ENCODE peak calls at places on chromosome 14, in nine cellular contexts. One of them, this sample, is unnamed. For H3K36me3, the result is how much of the 10 kb centered on the place peaks cover.

GRCh38 chr14:75315143-75315542 is 36.5 kb downstream of the FOS start:
- DNase-seq in upper lobe of right lung: no peak
- DNase-seq in CD4-positive, CD25-positive, alpha-beta regulatory T cell: no peak
- DNase-seq in cardiac muscle cell: peak
- DNase-seq in ovary: no peak
- DNase-seq in lower lobe of right lung: no peak
- DNase-seq in adrenal gland: peak
- DNase-seq in aorta: no peak
- DNase-seq in testis: peak
- DNase-seq in this sample: no peak

GRCh38 chr14:54278087-54278486 is 118.7 kb upstream of the CDKN3 start:
- DNase-seq in CD4-positive, CD25-positive, alpha-beta regulatory T cell: no peak
- DNase-seq in aorta: no peak
- DNase-seq in lower lobe of right lung: no peak
- DNase-seq in adrenal gland: no peak
- DNase-seq in cardiac muscle cell: peak
- DNase-seq in ovary: no peak
- DNase-seq in upper lobe of right lung: no peak
- DNase-seq in testis: no peak
- DNase-seq in this sample: no peak

GRCh38 chr14:60276347-60276746 is 27.3 kb downstream of the PPM1A start:
- DNase-seq in testis: no peak
- DNase-seq in cardiac muscle cell: peak
- DNase-seq in adrenal gland: no peak
- DNase-seq in lower lobe of right lung: no peak
- DNase-seq in ovary: no peak
- DNase-seq in aorta: no peak
- DNase-seq in CD4-positive, CD25-positive, alpha-beta regulatory T cell: no peak
- DNase-seq in upper lobe of right lung: no peak
- DNase-seq in this sample: no peak

GRCh38 chr14:70919774-70920173 is 12.5 kb downstream of the PCNX1 start:
- DNase-seq in aorta: no peak
- DNase-seq in lower lobe of right lung: no peak
- DNase-seq in CD4-positive, CD25-positive, alpha-beta regulatory T cell: no peak
- DNase-seq in adrenal gland: no peak
- DNase-seq in ovary: no peak
- DNase-seq in upper lobe of right lung: no peak
- DNase-seq in cardiac muscle cell: peak
- DNase-seq in testis: no peak
- DNase-seq in this sample: no peak

GRCh38 chr14:100885196-100886030 is 18.1 kb downstream of the RTL1 start:
- DNase-seq in ovary: no peak
- DNase-seq in CD4-positive, CD25-positive, alpha-beta regulatory T cell: no peak
- DNase-seq in lower lobe of right lung: no peak
- DNase-seq in aorta: no peak
- DNase-seq in testis: no peak
- DNase-seq in adrenal gland: no peak
- DNase-seq in cardiac muscle cell: peak
- DNase-seq in upper lobe of right lung: peak
- DNase-seq in this sample: no peak

GRCh38 chr14:94334837-94335236 is 11.7 kb upstream of the SERPINA6 start:
- DNase-seq in testis: no peak
- DNase-seq in upper lobe of right lung: no peak
- DNase-seq in lower lobe of right lung: no peak
- DNase-seq in CD4-positive, CD25-positive, alpha-beta regulatory T cell: no peak
- DNase-seq in cardiac muscle cell: no peak
- DNase-seq in ovary: no peak
- DNase-seq in adrenal gland: no peak
- DNase-seq in aorta: no peak
- DNase-seq in this sample: no peak

GRCh38 chr14:76133103-76133502 is 18.6 kb upstream of the GPATCH2L start:
- DNase-seq in CD4-positive, CD25-positive, alpha-beta regulatory T cell: no peak
- DNase-seq in adrenal gland: peak
- DNase-seq in ovary: no peak
- DNase-seq in testis: no peak
- DNase-seq in cardiac muscle cell: peak
- DNase-seq in lower lobe of right lung: no peak
- DNase-seq in aorta: no peak
- DNase-seq in upper lobe of right lung: no peak
- DNase-seq in this sample: no peak

GRCh38 chr14:61184117-61184516 is 97.0 kb downstream of the TMEM30B start:
- DNase-seq in cardiac muscle cell: peak
- DNase-seq in upper lobe of right lung: no peak
- DNase-seq in ovary: no peak
- DNase-seq in aorta: no peak
- DNase-seq in lower lobe of right lung: no peak
- DNase-seq in testis: no peak
- DNase-seq in CD4-positive, CD25-positive, alpha-beta regulatory T cell: no peak
- DNase-seq in adrenal gland: no peak
- DNase-seq in this sample: no peak

GRCh38 chr14:50763386-50764007 is 67.5 kb downstream of the NIN start:
- DNase-seq in aorta: no peak
- DNase-seq in ovary: no peak
- DNase-seq in adrenal gland: no peak
- DNase-seq in upper lobe of right lung: no peak
- DNase-seq in lower lobe of right lung: no peak
- DNase-seq in cardiac muscle cell: peak
- DNase-seq in testis: no peak
- DNase-seq in CD4-positive, CD25-positive, alpha-beta regulatory T cell: no peak
- DNase-seq in this sample: no peak

GRCh38 chr14:78154827-78155226 is 15.3 kb upstream of the NRXN3 start:
- DNase-seq in ovary: no peak
- DNase-seq in cardiac muscle cell: no peak
- DNase-seq in CD4-positive, CD25-positive, alpha-beta regulatory T cell: no peak
- DNase-seq in testis: no peak
- DNase-seq in adrenal gland: no peak
- DNase-seq in aorta: no peak
- DNase-seq in lower lobe of right lung: no peak
- DNase-seq in upper lobe of right lung: no peak
- DNase-seq in this sample: no peak

GRCh38 chr14:88179725-88180124 is 143.3 kb downstream of the KCNK10 start:
- DNase-seq in CD4-positive, CD25-positive, alpha-beta regulatory T cell: no peak
- DNase-seq in ovary: no peak
- DNase-seq in adrenal gland: no peak
- DNase-seq in aorta: no peak
- DNase-seq in testis: no peak
- DNase-seq in upper lobe of right lung: no peak
- DNase-seq in cardiac muscle cell: no peak
- DNase-seq in lower lobe of right lung: no peak
- DNase-seq in this sample: no peak

GRCh38 chr14:61898568-61898967 is 136.3 kb downstream of the SNAPC1 start:
- DNase-seq in cardiac muscle cell: no peak
- DNase-seq in lower lobe of right lung: no peak
- DNase-seq in adrenal gland: no peak
- DNase-seq in testis: no peak
- DNase-seq in upper lobe of right lung: no peak
- DNase-seq in CD4-positive, CD25-positive, alpha-beta regulatory T cell: no peak
- DNase-seq in ovary: no peak
- DNase-seq in aorta: no peak
- DNase-seq in this sample: no peak

GRCh38 chr14:53011053-53011462 is 60.2 kb upstream of the FERMT2 start:
- DNase-seq in ovary: peak
- DNase-seq in lower lobe of right lung: peak
- DNase-seq in cardiac muscle cell: peak
- DNase-seq in upper lobe of right lung: no peak
- DNase-seq in testis: peak
- DNase-seq in adrenal gland: peak
- DNase-seq in aorta: peak
- DNase-seq in CD4-positive, CD25-positive, alpha-beta regulatory T cell: no peak
- DNase-seq in this sample: peak

GRCh38 chr14:32507029-32507984 is 178.2 kb downstream of the AKAP6 start:
- DNase-seq in adrenal gland: peak
- DNase-seq in lower lobe of right lung: no peak
- DNase-seq in upper lobe of right lung: no peak
- DNase-seq in CD4-positive, CD25-positive, alpha-beta regulatory T cell: no peak
- DNase-seq in aorta: no peak
- DNase-seq in testis: no peak
- DNase-seq in cardiac muscle cell: peak
- DNase-seq in ovary: no peak
- DNase-seq in this sample: no peak
- H3K27ac ChIP-seq in adrenal gland: no peak
- H3K27ac ChIP-seq in lower lobe of right lung: no peak
- H3K27ac ChIP-seq in upper lobe of right lung: no peak
- H3K27ac ChIP-seq in CD4-positive, CD25-positive, alpha-beta regulatory T cell: no peak
- H3K27ac ChIP-seq in aorta: peak
- H3K27ac ChIP-seq in testis: no peak
- H3K27ac ChIP-seq in cardiac muscle cell: no peak
- H3K27ac ChIP-seq in ovary: no peak
- H3K27ac ChIP-seq in this sample: no peak

DNA sequence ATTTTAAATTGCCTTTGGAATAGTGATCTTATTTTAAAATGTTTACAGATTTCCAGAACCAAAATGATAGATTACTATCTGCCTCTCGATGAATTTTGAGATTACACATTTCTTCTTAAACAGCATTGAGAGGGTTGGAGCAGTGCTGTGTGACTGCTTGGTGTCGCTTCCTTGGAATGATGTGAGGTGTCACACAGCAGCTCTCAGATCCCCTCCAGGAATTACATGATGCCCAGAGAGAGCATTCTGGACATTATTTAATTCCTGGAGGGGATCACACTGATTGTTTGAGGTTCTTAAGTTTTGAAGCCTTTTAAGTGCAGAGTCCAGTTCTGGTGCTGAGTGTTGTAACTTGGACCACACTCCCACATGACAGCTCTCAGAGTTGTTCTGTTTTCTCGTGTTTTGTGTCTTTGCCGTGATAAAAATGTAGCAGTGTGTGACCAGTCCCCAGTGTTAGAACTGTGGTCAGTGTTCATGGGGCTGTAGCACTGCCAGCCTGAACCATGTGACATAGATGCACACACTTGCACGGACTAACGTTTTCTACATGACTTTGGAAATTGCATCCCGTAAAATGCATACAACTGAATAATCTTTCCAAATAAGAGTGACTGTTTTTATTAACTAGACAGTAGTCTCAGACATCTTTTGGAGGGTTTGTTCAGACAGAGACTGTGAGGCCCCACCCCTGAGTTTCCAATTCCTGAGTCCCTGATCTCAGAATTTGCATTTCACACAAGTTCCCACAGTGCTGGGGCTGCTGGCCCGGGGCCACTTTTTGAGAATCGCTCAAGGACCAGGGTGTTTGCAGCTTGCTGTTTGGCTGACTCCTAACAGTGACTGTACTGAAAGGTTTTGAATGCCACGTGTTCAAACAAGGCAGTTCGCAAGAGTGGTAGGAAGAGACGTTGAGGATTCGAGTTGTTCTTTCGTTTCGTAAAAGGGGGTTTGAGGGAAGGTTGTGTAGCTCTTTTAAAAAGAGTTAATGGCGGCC is 26.0 kb downstream of the XRCC3 start:
- DNase-seq in lower lobe of right lung: peak
- DNase-seq in ovary: peak
- DNase-seq in aorta: peak
- DNase-seq in upper lobe of right lung: peak
- DNase-seq in cardiac muscle cell: peak
- DNase-seq in adrenal gland: peak
- DNase-seq in testis: peak
- DNase-seq in CD4-positive, CD25-positive, alpha-beta regulatory T cell: no peak
- DNase-seq in this sample: no peak
- H3K36me3 ChIP-seq in lower lobe of right lung: half or more
- H3K36me3 ChIP-seq in ovary: under half
- H3K36me3 ChIP-seq in aorta: under half
- H3K36me3 ChIP-seq in upper lobe of right lung: half or more
- H3K36me3 ChIP-seq in cardiac muscle cell: under half
- H3K36me3 ChIP-seq in adrenal gland: half or more
- H3K36me3 ChIP-seq in testis: under half
- H3K36me3 ChIP-seq in CD4-positive, CD25-positive, alpha-beta regulatory T cell: half or more
- H3K36me3 ChIP-seq in this sample: under half

GRCh38 chr14:31966896-31967668 is 110.0 kb upstream of the ARHGAP5 start:
- DNase-seq in ovary: no peak
- DNase-seq in cardiac muscle cell: no peak
- DNase-seq in adrenal gland: no peak
- DNase-seq in CD4-positive, CD25-positive, alpha-beta regulatory T cell: no peak
- DNase-seq in testis: no peak
- DNase-seq in upper lobe of right lung: no peak
- DNase-seq in aorta: no peak
- DNase-seq in lower lobe of right lung: no peak
- DNase-seq in this sample: no peak

GRCh38 chr14:31968912-31969311 is 108.2 kb upstream of the ARHGAP5 start:
- DNase-seq in CD4-positive, CD25-positive, alpha-beta regulatory T cell: no peak
- DNase-seq in testis: no peak
- DNase-seq in cardiac muscle cell: no peak
- DNase-seq in aorta: no peak
- DNase-seq in upper lobe of right lung: no peak
- DNase-seq in ovary: no peak
- DNase-seq in lower lobe of right lung: no peak
- DNase-seq in adrenal gland: no peak
- DNase-seq in this sample: no peak

GRCh38 chr14:31967669-31967975 is 109.5 kb upstream of the ARHGAP5 start:
- DNase-seq in lower lobe of right lung: no peak
- DNase-seq in aorta: no peak
- DNase-seq in CD4-positive, CD25-positive, alpha-beta regulatory T cell: no peak
- DNase-seq in adrenal gland: no peak
- DNase-seq in testis: no peak
- DNase-seq in upper lobe of right lung: no peak
- DNase-seq in cardiac muscle cell: no peak
- DNase-seq in ovary: no peak
- DNase-seq in this sample: no peak

GRCh38 chr14:31969371-31969770 is 107.7 kb upstream of the ARHGAP5 start:
- DNase-seq in aorta: no peak
- DNase-seq in testis: no peak
- DNase-seq in lower lobe of right lung: no peak
- DNase-seq in CD4-positive, CD25-positive, alpha-beta regulatory T cell: no peak
- DNase-seq in ovary: no peak
- DNase-seq in adrenal gland: no peak
- DNase-seq in upper lobe of right lung: no peak
- DNase-seq in cardiac muscle cell: peak
- DNase-seq in this sample: no peak

DNA sequence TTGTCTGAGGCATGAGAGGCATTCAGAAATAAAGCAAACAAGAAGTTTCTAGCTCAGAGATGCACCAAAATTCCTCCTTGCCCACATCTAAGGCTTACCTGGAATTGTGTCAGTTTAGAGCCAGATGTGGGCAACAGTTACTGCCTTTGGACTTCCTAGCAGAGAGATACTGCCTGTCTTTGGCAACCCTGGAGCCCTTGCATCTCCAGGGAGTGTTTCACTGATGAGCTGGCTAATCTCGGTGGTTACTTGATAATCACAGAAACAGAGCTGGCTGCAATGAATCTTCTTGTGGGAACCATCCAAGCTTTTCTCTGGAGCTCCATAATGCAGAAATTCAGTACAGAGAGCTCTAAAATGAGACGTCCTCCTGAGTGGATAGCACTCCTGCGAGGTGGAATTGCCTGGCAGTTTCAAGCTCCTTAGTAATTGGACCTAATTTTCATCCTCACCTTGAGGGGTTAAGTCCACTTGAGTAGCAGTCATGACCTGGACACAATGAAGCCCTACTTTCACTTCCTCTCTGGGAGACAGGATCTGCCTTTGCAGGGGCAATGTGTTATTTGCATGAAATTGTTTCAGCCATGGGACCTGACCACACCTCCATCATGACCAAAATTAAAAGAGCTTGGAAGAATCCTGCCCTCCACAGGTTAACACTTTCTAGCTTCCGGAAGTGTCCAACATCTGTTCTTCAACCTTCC is 108.8 kb upstream of the ARHGAP5 start:
- DNase-seq in ovary: no peak
- DNase-seq in testis: no peak
- DNase-seq in CD4-positive, CD25-positive, alpha-beta regulatory T cell: no peak
- DNase-seq in upper lobe of right lung: no peak
- DNase-seq in lower lobe of right lung: no peak
- DNase-seq in cardiac muscle cell: peak
- DNase-seq in aorta: no peak
- DNase-seq in adrenal gland: no peak
- DNase-seq in this sample: no peak
- H3K4me3 ChIP-seq in ovary: no peak
- H3K4me3 ChIP-seq in testis: no peak
- H3K4me3 ChIP-seq in CD4-positive, CD25-positive, alpha-beta regulatory T cell: no peak
- H3K4me3 ChIP-seq in upper lobe of right lung: no peak
- H3K4me3 ChIP-seq in lower lobe of right lung: no peak
- H3K4me3 ChIP-seq in cardiac muscle cell: no peak
- H3K4me3 ChIP-seq in aorta: no peak
- H3K4me3 ChIP-seq in adrenal gland: no peak
- H3K4me3 ChIP-seq in this sample: no peak

GRCh38 chr14:20059745-20060144 is at the start of gene OR4L1:
- DNase-seq in aorta: no peak
- DNase-seq in cardiac muscle cell: no peak
- DNase-seq in ovary: no peak
- DNase-seq in adrenal gland: no peak
- DNase-seq in CD4-positive, CD25-positive, alpha-beta regulatory T cell: no peak
- DNase-seq in lower lobe of right lung: no peak
- DNase-seq in upper lobe of right lung: no peak
- DNase-seq in testis: no peak
- DNase-seq in this sample: no peak
- H3K27ac ChIP-seq in aorta: no peak
- H3K27ac ChIP-seq in cardiac muscle cell: no peak
- H3K27ac ChIP-seq in ovary: no peak
- H3K27ac ChIP-seq in adrenal gland: no peak
- H3K27ac ChIP-seq in CD4-positive, CD25-positive, alpha-beta regulatory T cell: no peak
- H3K27ac ChIP-seq in lower lobe of right lung: no peak
- H3K27ac ChIP-seq in upper lobe of right lung: no peak
- H3K27ac ChIP-seq in testis: no peak
- H3K27ac ChIP-seq in this sample: no peak